ENCODE peak calls at places on chromosomes 2 and 18, in six cellular contexts. Q is endothelial cell of umbilical vein, P is BJ, O is GM12878, S is heart right ventricle, T is tibial nerve. L is an unnamed sample.

GRCh38 chr2:40412456-40412855 is 39.4 kb downstream of the SLC8A1 start:
- DNase-seq in Q (no peak), P (no peak), O (no peak), S (no peak), T (no peak), L (no peak)

GRCh38 chr2:118686364-118686763 is 161.1 kb downstream of the EN1 start:
- DNase-seq in Q (no peak), P (no peak), O (no peak), S (no peak), T (peak), L (no peak)

GRCh38 chr18:46536215-46536874 is 120.7 kb downstream of the LOXHD1 start:
- DNase-seq in Q (no peak), P (no peak), O (no peak), S (no peak), T (no peak), L (no peak)

GRCh38 chr2:25566694-25567093 is 106.7 kb downstream of the DTNB start:
- DNase-seq in Q (peak), P (no peak), O (peak), S (no peak), T (peak), L (peak)

GRCh38 chr18:42545825-42546224 is 569.7 kb downstream of the RIT2 start:
- DNase-seq in Q (no peak), P (no peak), O (no peak), S (no peak), T (no peak), L (no peak)

GRCh38 chr2:236298924-236299475 is 34.8 kb upstream of the ASB18 start:
- DNase-seq in Q (no peak), P (no peak), O (no peak), S (no peak), T (no peak), L (no peak)

GRCh38 chr2:70726947-70727725 is 40.9 kb downstream of the ADD2 start:
- DNase-seq in Q (no peak), P (no peak), O (no peak), S (no peak), T (no peak), L (no peak)

GRCh38 chr2:174752403-174753037 is 11.8 kb downstream of the CHRNA1 start:
- DNase-seq in Q (no peak), P (no peak), O (peak), S (no peak), T (no peak), L (no peak)

GRCh38 chr2:31189141-31189540 is 28.2 kb downstream of the CAPN14 start:
- DNase-seq in Q (no peak), P (no peak), O (no peak), S (no peak), T (no peak), L (no peak)

GRCh38 chr18:62572456-62572855 is 49.6 kb downstream of the ZCCHC2 start:
- DNase-seq in Q (no peak), P (no peak), O (no peak), S (no peak), T (no peak), L (no peak)

GRCh38 chr2:26423750-26424149 is 22.0 kb downstream of the DRC1 start:
- DNase-seq in Q (no peak), P (no peak), O (no peak), S (no peak), T (no peak), L (no peak)

GRCh38 chr2:28063492-28063962 is 173.0 kb downstream of the BABAM2 start:
- DNase-seq in Q (no peak), P (no peak), O (no peak), S (no peak), T (no peak), L (no peak)

GRCh38 chr2:191265311-191266170 is 20.3 kb downstream of the MYO1B start:
- DNase-seq in Q (no peak), P (peak), O (no peak), S (no peak), T (no peak), L (no peak)

GRCh38 chr2:96928277-96928781 is 58.1 kb downstream of the FAM178B start:
- DNase-seq in Q (no peak), P (no peak), O (no peak), S (no peak), T (no peak), L (peak)

GRCh38 chr2:14907014-14907612 is 274.6 kb downstream of the LRATD1 start:
- DNase-seq in Q (no peak), P (no peak), O (no peak), S (no peak), T (no peak), L (no peak)

GRCh38 chr2:136125226-136125625 is 7.3 kb upstream of the CXCR4 start:
- DNase-seq in Q (no peak), P (no peak), O (no peak), S (no peak), T (no peak), L (no peak)

GRCh38 chr18:57077786-57078552 is 68.9 kb upstream of the BOD1L2 start:
- DNase-seq in Q (no peak), P (no peak), O (peak), S (no peak), T (no peak), L (no peak)

GRCh38 chr2:46117379-46117778 is 179.8 kb upstream of the EPAS1 start:
- DNase-seq in Q (peak), P (no peak), O (no peak), S (no peak), T (no peak), L (no peak)

GRCh38 chr2:168119519-168120141 is 127.8 kb downstream of the STK39 start:
- DNase-seq in Q (peak), P (peak), O (no peak), S (no peak), T (peak), L (no peak)

GRCh38 chr2:74502720-74503505 is 3.5 kb upstream of the LBX2 start:
- DNase-seq in Q (peak), P (no peak), O (no peak), S (peak), T (peak), L (peak)

GRCh38 chr2:235054497-235054896 is 102.7 kb downstream of the SH3BP4 start:
- DNase-seq in Q (peak), P (no peak), O (no peak), S (no peak), T (no peak), L (no peak)

GRCh38 chr2:167706800-167707199 is 540.6 kb downstream of the STK39 start:
- DNase-seq in Q (no peak), P (no peak), O (no peak), S (no peak), T (no peak), L (no peak)

GRCh38 chr2:171793691-171794678 is 100.1 kb downstream of the SLC25A12 start:
- DNase-seq in Q (no peak), P (peak), O (no peak), S (no peak), T (peak), L (no peak)

GRCh38 chr2:10537522-10538195 is 89.5 kb upstream of the ODC1 start:
- DNase-seq in Q (no peak), P (no peak), O (no peak), S (no peak), T (no peak), L (no peak)

GRCh38 chr2:14756122-14756541 is 123.6 kb downstream of the LRATD1 start:
- DNase-seq in Q (no peak), P (no peak), O (no peak), S (no peak), T (no peak), L (no peak)

GRCh38 chr18:74083071-74083954 is 64.3 kb downstream of the FBXO15 start:
- DNase-seq in Q (no peak), P (no peak), O (no peak), S (no peak), T (no peak), L (no peak)

GRCh38 chr2:85727798-85728197 is 26.0 kb upstream of the ATOH8 start:
- DNase-seq in Q (no peak), P (no peak), O (no peak), S (peak), T (no peak), L (no peak)

GRCh38 chr18:8890957-8891464 is 185.7 kb downstream of the MTCL1 start:
- DNase-seq in Q (peak), P (peak), O (no peak), S (no peak), T (no peak), L (no peak)

GRCh38 chr2:105184420-105184819 is 57.1 kb upstream of the GPR45 start:
- DNase-seq in Q (no peak), P (no peak), O (no peak), S (no peak), T (no peak), L (no peak)

GRCh38 chr2:149170156-149170555 is 131.7 kb downstream of the LYPD6B start:
- DNase-seq in Q (no peak), P (no peak), O (no peak), S (no peak), T (no peak), L (no peak)

GRCh38 chr18:76545433-76546281 is 50.6 kb upstream of the ZNF516 start:
- DNase-seq in Q (no peak), P (no peak), O (no peak), S (no peak), T (no peak), L (no peak)

GRCh38 chr2:241381872-241382271 is 25.8 kb downstream of the FARP2 start:
- DNase-seq in Q (peak), P (no peak), O (no peak), S (no peak), T (no peak), L (no peak)

GRCh38 chr2:203470371-203470770 is 64.7 kb downstream of the RAPH1 start:
- DNase-seq in Q (no peak), P (no peak), O (no peak), S (no peak), T (no peak), L (no peak)

GRCh38 chr2:239599299-239599698 is 198.5 kb upstream of the HDAC4 start:
- DNase-seq in Q (no peak), P (no peak), O (no peak), S (no peak), T (no peak), L (peak)

GRCh38 chr18:43789234-43790000 is 512.1 kb upstream of the SYT4 start:
- DNase-seq in Q (peak), P (no peak), O (no peak), S (no peak), T (peak), L (no peak)

GRCh38 chr2:179682756-179683155 is 178.7 kb downstream of the ZNF385B start:
- DNase-seq in Q (no peak), P (no peak), O (no peak), S (no peak), T (no peak), L (no peak)

GRCh38 chr2:111202266-111203040 is 81.7 kb downstream of the BCL2L11 start:
- DNase-seq in Q (peak), P (no peak), O (no peak), S (no peak), T (no peak), L (no peak)

GRCh38 chr2:1814061-1814460 is 69.7 kb upstream of the PXDN start:
- DNase-seq in Q (no peak), P (no peak), O (no peak), S (no peak), T (no peak), L (no peak)

GRCh38 chr2:212147921-212148513 is 390.6 kb downstream of the ERBB4 start:
- DNase-seq in Q (peak), P (no peak), O (no peak), S (no peak), T (no peak), L (no peak)

DNA sequence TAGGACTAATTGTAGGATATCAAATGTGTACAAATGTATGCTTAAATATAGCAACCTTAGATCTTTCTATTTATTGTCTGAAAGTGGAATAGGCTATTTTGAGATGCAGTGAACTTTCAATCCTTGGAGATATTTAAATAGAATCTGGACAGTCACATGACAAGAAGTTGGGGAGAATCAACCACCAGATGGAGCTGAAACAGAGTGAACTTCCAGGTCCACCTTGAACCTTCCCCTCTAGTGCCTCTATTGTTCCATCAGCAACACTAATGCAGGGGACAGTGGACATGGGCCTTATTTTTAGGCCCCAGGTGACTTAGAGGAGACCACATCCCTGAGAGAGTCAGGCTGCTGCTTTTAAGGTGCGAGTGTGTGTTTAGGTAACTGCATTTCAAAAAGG is 37.0 kb upstream of the CRIM1 start:
- DNase-seq in Q (no peak), P (no peak), O (no peak), S (no peak), T (no peak), L (no peak)
- TF ChIP-seq CTCF in Q (no peak), P (peak), O (no peak), S (peak), T (no peak), L (no peak)

DNA sequence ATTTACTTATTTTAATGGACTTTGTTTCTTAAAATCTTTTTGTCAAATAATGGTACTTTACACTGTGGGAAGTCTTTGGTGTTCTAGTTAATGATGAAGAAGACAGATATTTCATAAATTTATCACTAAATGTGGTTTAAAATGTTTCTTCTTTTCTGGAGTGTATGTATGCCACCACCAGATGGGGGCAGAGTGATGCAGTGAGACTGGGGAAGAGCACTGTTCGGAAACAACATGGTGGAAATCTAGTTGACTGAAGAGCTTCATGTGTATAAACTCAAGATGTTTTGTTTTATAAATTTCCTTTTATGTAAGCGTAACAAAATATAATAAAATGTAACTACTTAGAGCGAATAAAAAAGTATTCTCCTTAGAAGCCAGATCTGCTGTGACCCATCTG is 195.1 kb downstream of the KCNE4 start:
- DNase-seq in Q (peak), P (no peak), O (no peak), S (no peak), T (no peak), L (no peak)
- TF ChIP-seq CTCF in Q (peak), P (peak), O (peak), S (no peak), T (no peak), L (no peak)

DNA sequence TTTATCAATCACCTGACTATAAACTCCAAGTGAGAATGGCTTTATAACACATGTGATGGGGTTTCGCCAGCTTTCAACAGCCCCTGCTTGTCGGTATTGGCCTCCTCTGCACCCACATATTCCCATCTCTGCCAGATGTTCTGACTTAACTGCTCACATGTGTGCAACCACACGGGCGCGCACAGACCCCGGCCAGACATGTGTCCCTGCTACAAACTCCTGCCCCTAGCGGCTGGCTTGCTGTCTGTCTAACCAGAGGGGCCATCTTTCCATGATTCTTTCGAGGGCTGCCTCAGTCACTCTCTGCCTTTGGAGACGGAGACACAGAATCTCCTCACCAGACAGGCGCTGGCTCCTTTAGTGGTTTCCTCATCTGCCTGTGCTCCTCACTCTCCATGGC is 15.3 kb downstream of the STON1 start:
- DNase-seq in Q (no peak), P (no peak), O (no peak), S (no peak), T (no peak), L (no peak)
- TF ChIP-seq CTCF in Q (no peak), P (peak), O (no peak), S (no peak), T (no peak), L (no peak)

DNA sequence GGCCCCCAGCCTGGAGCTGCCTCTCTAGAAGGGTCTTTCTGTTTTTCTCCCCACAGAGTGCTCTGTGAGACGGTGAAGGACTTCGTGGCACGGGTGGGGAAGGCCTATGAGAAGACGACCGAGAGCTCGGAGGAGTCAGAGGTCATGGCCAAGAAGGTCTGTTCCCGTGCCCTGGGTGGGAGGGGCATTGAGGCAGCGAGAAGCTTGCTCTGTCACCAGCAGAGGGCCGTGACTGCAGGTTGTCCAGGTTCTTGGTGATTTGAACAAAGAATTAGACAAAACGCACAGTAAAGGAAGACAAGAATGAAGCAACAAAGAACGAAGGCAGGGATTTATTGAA is 93.9 kb downstream of the DGKD start:
- DNase-seq in Q (peak), P (no peak), O (no peak), S (no peak), T (no peak), L (no peak)
- TF ChIP-seq CTCF in Q (peak), P (peak), O (peak), S (no peak), T (no peak), L (no peak)

GRCh38 chr2:230924470-230925341 is at the start of gene GPR55:
- DNase-seq in Q (no peak), P (no peak), O (peak), S (no peak), T (no peak), L (peak)
- TF ChIP-seq CTCF in Q (no peak), P (peak), O (peak), S (no peak), T (no peak), L (peak)

GRCh38 chr18:36899289-36899688 is 70.4 kb downstream of the KIAA1328 start:
- DNase-seq in Q (no peak), P (no peak), O (no peak), S (no peak), T (no peak), L (no peak)
- TF ChIP-seq CTCF in Q (peak), P (peak), O (no peak), S (no peak), T (no peak), L (peak)

DNA sequence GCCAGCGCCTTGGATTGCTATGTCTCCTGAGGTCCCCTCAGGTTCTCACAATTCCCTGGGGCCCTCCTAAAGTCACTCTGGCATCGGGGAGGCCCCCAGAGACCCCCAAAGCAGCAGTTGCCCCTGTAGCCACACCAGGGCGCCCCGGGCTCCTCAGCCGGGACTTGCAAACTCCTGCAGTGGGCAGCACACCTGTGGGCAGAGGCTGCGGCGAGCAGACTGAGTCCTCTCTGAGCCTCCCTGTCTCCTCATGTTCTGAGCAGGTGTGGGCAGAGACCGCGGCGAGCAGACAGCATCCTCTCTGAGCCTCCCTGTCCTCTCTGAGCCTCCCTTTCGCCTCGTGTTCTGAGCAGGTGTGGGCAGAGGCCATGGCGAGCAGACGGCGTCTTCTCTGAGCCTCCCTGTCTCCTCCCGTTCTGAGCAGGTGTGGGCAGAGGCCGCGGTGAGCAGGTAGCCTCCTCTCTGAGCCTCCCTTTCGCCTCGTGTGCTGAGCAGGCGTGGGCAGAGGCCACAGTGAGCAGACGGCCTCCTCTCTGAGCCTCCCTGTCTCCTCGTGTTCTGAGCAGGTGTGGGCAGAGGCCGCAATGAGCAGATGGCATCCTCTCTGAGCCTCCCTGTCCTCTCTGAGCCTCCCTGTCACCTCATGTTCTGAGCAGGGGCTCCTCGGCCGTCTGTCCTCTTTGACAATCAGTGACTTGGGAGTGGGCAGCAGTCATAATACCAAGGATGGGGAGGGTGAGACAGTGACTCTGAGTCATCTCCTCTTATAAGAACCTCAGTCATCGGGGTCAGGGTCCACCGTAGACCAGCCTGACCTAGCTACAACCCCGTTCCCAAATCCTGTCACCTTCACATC is 395.2 kb upstream of the SALL3 start:
- DNase-seq in Q (no peak), P (no peak), O (no peak), S (no peak), T (no peak), L (no peak)
- TF ChIP-seq CTCF in Q (no peak), P (no peak), O (no peak), S (no peak), T (no peak), L (no peak)

DNA sequence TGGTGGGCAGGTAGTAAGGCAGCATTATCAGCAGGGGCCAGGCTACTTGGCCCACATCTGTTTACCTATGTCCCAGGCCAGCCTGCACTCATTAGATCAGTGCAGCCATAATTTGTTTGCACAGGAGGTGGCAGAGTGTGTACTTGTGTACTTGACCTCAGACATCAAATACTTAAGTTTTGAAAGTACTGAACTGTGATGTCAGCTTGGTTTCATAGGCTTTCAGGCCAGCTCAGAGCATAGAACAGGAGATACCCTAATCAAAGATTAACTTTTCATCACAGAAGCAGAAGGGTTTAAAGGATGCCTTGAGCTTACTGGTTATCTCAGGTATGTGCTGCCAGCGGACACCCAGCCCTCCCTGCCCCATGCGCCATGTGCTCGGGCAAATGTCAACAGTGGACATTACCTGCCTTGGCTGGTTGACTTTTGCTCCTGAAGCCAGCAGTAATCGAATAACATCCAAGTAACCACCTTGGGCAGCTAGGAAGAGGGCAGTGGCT is 33.2 kb downstream of the ANKRD29 start:
- DNase-seq in Q (no peak), P (no peak), O (peak), S (no peak), T (no peak), L (no peak)
- TF ChIP-seq CTCF in Q (no peak), P (no peak), O (no peak), S (no peak), T (no peak), L (no peak)

L was measured in CD14-positive monocyte.